ENCODE peak calls at places on chromosomes 4 and X, in seven cellular contexts. D is HCT116, A is neural crest cell, E is WTC11, T is foreskin fibroblast, H is AG09309, Z is WERI-Rb-1. J is an unnamed sample.

GRCh38 chr4:76055005-76055404 is 19.1 kb upstream of the CXCL11 start:
- DNase-seq in D (no peak), A (no peak), E (no peak), T (no peak), H (no peak), Z (no peak), J (no peak)

GRCh38 chr4:147924604-147925412 is 192.9 kb downstream of the ARHGAP10 start:
- DNase-seq in D (no peak), A (peak), E (peak), T (no peak), H (no peak), Z (peak), J (no peak)

GRCh38 chrX:24166078-24166477 is 16.5 kb downstream of the ZFX start:
- DNase-seq in D (no peak), A (no peak), E (no peak), T (no peak), H (no peak), Z (no peak), J (no peak)

GRCh38 chr4:181939199-181939945 is 303.8 kb upstream of the TENM3 start:
- DNase-seq in D (no peak), A (no peak), E (no peak), T (no peak), H (no peak), Z (no peak), J (no peak)

GRCh38 chrX:107447642-107448041 is 1.8 kb upstream of the FRMPD3 start:
- DNase-seq in D (no peak), A (no peak), E (no peak), T (no peak), H (no peak), Z (no peak), J (no peak)

GRCh38 chr4:171794528-171794927 is 18.7 kb upstream of the GALNTL6 start:
- DNase-seq in D (no peak), A (no peak), E (no peak), T (no peak), H (no peak), Z (peak), J (no peak)

GRCh38 chr4:115781528-115782146 is 668.2 kb upstream of the NDST4 start:
- DNase-seq in D (no peak), A (no peak), E (no peak), T (no peak), H (no peak), Z (no peak), J (no peak)

GRCh38 chrX:39670281-39670680 is 427.5 kb downstream of the BCOR start:
- DNase-seq in D (no peak), A (no peak), E (no peak), T (no peak), H (no peak), Z (no peak), J (no peak)

GRCh38 chr4:68984947-68985346 is 33.3 kb upstream of the UGT2A3 start:
- DNase-seq in D (no peak), A (no peak), E (no peak), T (no peak), H (no peak), Z (no peak), J (no peak)

GRCh38 chr4:85486425-85487101 is 11.6 kb downstream of the ARHGAP24 start:
- DNase-seq in D (no peak), A (no peak), E (no peak), T (peak), H (no peak), Z (no peak), J (no peak)

DNA sequence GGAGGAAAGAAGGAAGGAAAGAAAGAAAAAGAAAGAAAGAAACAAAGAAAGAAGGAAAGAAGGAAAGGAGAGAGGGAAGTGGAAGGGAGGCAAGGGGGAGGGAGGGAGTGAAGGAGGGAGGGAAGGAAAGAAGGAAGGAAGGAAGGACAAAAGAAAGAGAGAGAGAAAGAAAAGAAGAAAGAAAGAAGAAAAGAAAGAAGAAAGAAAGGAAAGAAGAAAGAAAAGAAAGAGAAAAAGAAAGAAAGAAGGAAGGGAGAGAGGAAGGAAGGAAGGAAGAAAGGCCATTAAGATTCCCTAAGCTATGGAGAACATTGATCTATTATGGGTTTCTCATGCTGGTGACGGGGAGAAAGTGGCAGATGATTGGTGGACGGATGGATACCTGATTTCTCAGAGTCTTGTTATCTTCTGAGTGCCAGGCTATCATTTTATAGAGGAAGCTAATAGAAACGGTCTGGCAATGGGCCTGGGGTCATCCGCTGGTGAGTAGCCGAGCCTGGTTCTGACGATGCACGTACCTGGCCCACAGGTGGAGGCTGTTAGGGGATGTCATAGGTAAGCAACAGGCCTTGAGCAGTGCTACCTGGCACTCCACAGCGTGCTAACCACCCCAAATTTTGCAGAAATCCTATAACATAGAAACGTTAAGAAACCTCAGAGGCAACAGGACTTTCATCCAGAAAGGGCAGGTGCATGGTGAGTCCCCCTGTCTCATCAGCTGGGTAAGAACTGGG is 142.9 kb downstream of the SHOX start:
- DNase-seq in D (no peak), A (no peak), E (no peak), T (no peak), H (no peak), Z (no peak), J (no peak)
- TF ChIP-seq CTCF in D (no peak), A (no peak), E (no peak), T (no peak), H (no peak), Z (no peak), J (no peak)

DNA sequence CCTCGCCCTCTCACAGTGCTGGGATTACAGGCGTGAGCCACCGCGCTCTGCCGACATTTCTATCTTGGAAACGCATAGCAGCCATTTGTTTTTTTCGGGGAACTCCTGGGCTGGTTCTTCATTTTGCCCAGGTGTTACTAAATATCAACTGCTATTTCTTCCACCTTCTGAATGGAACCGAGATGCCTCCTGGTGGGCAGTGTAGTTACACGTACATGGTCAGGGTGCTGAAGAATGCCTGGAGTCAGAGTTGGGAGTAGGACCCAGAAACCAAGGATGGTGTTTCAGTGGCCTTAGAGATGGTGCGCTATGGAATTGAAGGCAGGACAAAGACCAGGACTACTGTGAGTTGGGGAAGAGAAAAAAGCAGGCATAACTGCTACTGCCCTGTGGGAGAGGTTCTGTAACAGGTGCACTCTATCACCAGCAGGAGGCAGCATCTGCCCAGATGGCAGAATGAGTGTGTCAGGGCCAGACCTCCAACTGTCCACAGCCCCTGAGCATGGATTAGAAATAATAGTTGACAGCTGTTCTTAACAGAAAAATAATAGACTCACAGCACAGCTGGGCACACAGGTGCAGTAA is 81.7 kb downstream of the ZC4H2 start:
- DNase-seq in D (peak), A (peak), E (peak), T (no peak), H (no peak), Z (peak), J (peak)
- TF ChIP-seq CTCF in D (peak), A (peak), E (peak), T (peak), H (peak), Z (peak), J (peak)

DNA sequence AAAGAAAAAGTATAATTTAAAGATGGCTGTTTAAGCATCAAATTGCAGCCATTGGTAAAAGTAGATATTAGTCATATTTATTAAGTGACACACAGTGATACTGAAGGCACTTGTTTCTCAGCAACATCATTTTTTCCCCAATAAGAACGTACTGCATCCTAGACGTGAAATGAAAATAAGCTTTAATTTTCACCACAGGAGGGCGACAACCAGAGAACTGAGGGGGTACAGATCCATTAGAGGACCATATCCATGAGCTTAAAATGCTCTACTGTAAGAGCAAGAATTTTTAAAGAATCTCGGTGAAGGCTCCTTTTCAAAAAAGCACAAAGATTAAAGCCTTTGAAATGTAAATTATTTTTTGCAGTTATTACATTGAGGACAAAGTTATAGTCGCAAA is 33.4 kb downstream of the FRG1 start:
- DNase-seq in D (peak), A (no peak), E (no peak), T (no peak), H (no peak), Z (no peak), J (no peak)
- TF ChIP-seq CTCF in D (peak), A (peak), E (no peak), T (no peak), H (peak), Z (peak), J (no peak)

DNA sequence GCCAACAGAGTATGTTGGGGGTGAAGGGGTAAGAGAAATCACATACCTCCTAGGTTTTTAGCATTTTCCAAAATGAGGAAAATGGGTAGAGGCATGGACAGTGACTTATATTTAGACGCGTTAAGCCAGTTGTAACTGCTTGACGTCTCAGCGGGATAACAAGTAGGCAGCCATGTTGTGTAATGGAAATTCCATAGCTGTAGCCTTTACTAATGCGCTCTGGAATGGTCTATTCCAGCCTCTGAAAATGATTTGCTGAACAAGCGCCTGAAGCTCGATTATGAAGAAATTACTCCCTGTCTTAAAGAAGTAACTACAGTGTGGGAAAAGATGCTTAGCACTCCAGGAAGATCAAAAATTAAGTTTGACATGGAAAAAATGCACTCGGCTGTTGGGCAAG is 135.5 kb downstream of the PTTG2 start:
- DNase-seq in D (no peak), A (no peak), E (no peak), T (no peak), H (no peak), Z (no peak), J (no peak)
- TF ChIP-seq CTCF in D (no peak), A (no peak), E (no peak), T (no peak), H (no peak), Z (no peak), J (no peak)

GRCh38 chr4:142917678-142918077 is 71.6 kb upstream of the INPP4B start:
- DNase-seq in D (no peak), A (no peak), E (no peak), T (no peak), H (no peak), Z (no peak), J (no peak)
- TF ChIP-seq CTCF in D (peak), A (no peak), E (no peak), T (no peak), H (peak), Z (no peak), J (no peak)

GRCh38 chr4:184953971-184954370 is 64.3 kb upstream of the HELT start:
- DNase-seq in D (no peak), A (no peak), E (no peak), T (no peak), H (no peak), Z (no peak), J (no peak)

GRCh38 chr4:184954482-184954881 is 63.8 kb upstream of the HELT start:
- DNase-seq in D (no peak), A (no peak), E (no peak), T (no peak), H (no peak), Z (peak), J (no peak)

GRCh38 chr4:184957451-184958115 is 60.7 kb upstream of the HELT start:
- DNase-seq in D (no peak), A (no peak), E (no peak), T (no peak), H (no peak), Z (no peak), J (no peak)

GRCh38 chr4:184955116-184955515 is 63.2 kb upstream of the HELT start:
- DNase-seq in D (no peak), A (no peak), E (no peak), T (no peak), H (no peak), Z (no peak), J (no peak)

GRCh38 chr4:184955636-184956035 is 62.7 kb upstream of the HELT start:
- DNase-seq in D (no peak), A (no peak), E (no peak), T (no peak), H (no peak), Z (no peak), J (no peak)
- TF ChIP-seq CTCF in D (no peak), A (no peak), E (no peak), T (no peak), H (no peak), Z (no peak), J (no peak)

J was measured in progenitor cell of endocrine pancreas.